ENCODE peak calls at places on chromosomes 12 and 14, in five cellular contexts. S is K562, K is H9, G is endothelial cell, P is bronchial epithelial cell. N is an unnamed sample.

GRCh38 chr12:131561891-131562684 is 148.8 kb upstream of the SFSWAP start:
- DNase-seq in S (no peak), K (no peak), G (no peak), P (no peak), N (no peak)

GRCh38 chr14:74706101-74706500 is 6.8 kb downstream of the AREL1 start:
- DNase-seq in S (no peak), K (no peak), G (no peak), P (no peak), N (no peak)

GRCh38 chr14:53946404-53947400 is 9.9 kb downstream of the BMP4 start:
- DNase-seq in S (no peak), K (peak), G (peak), P (no peak), N (no peak)

GRCh38 chr12:110688446-110689001 is 391 bp downstream of the HVCN1 start:
- DNase-seq in S (no peak), K (no peak), G (peak), P (no peak), N (no peak)

GRCh38 chr14:89369656-89370055 is 47.4 kb downstream of the FOXN3 start:
- DNase-seq in S (no peak), K (peak), G (no peak), P (no peak), N (no peak)

GRCh38 chr14:51081209-51081608 is 13.7 kb downstream of the TRIM9 start:
- DNase-seq in S (no peak), K (no peak), G (no peak), P (no peak), N (no peak)

GRCh38 chr14:75277796-75278421 is 719 bp upstream of the FOS start:
- DNase-seq in S (no peak), K (no peak), G (no peak), P (peak), N (no peak)

GRCh38 chr14:53847057-53847456 is 109.6 kb downstream of the BMP4 start:
- DNase-seq in S (no peak), K (no peak), G (no peak), P (no peak), N (no peak)

GRCh38 chr12:98060421-98060820 is 455.0 kb upstream of the TMPO start:
- DNase-seq in S (no peak), K (no peak), G (no peak), P (no peak), N (no peak)

GRCh38 chr12:99455350-99456037 is 192.1 kb upstream of the GARIN6 start:
- DNase-seq in S (no peak), K (peak), G (no peak), P (peak), N (no peak)

GRCh38 chr12:54719691-54720090 is 71.5 kb upstream of the DCD start:
- DNase-seq in S (no peak), K (no peak), G (no peak), P (no peak), N (no peak)

GRCh38 chr12:41288188-41288811 is 100.2 kb downstream of the PDZRN4 start:
- DNase-seq in S (no peak), K (no peak), G (no peak), P (no peak), N (no peak)

GRCh38 chr14:79062226-79062625 is 892.1 kb downstream of the NRXN3 start:
- DNase-seq in S (no peak), K (no peak), G (no peak), P (no peak), N (no peak)

GRCh38 chr14:55764784-55765183 is 184.8 kb downstream of the KTN1 start:
- DNase-seq in S (no peak), K (no peak), G (no peak), P (no peak), N (no peak)

GRCh38 chr14:55766071-55766470 is 186.1 kb downstream of the KTN1 start:
- DNase-seq in S (no peak), K (no peak), G (no peak), P (no peak), N (no peak)

GRCh38 chr14:55762595-55763232 is 182.7 kb downstream of the KTN1 start:
- DNase-seq in S (no peak), K (no peak), G (no peak), P (no peak), N (no peak)

GRCh38 chr14:55771242-55772025 is 191.4 kb downstream of the KTN1 start:
- DNase-seq in S (no peak), K (no peak), G (no peak), P (no peak), N (no peak)

DNA sequence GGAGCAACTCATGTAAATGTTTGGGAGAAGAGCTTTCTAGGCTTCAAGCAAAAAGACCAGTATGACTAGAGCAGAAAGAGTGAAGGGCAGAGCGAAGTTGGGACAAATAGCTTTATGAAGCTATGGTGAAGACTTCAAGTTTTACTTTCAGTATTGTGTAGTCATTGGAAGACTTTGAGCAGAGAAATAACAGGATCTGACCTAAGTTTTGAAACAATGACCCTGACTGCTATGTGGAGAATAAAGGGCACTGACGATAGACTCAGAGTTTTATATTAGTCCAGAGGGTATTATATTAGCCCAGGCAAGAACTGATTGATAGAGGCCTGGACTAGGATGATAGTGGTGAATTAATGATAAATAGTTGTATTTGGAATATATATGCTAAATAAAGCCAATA is 187.3 kb downstream of the KTN1 start:
- DNase-seq in S (no peak), K (no peak), G (no peak), P (no peak), N (no peak)
- TF ChIP-seq CTCF in S (no peak), K (no peak), G (no peak), P (no peak), N (no peak)

GRCh38 chr12:95963104-95963503 is 20.0 kb downstream of the AMDHD1 start:
- DNase-seq in S (no peak), K (no peak), G (no peak), P (no peak), N (no peak)
- TF ChIP-seq CTCF in S (no peak), K (peak), G (no peak), P (no peak), N (no peak)

GRCh38 chr12:53500776-53501614 is at the start of gene TARBP2:
- DNase-seq in S (peak), K (peak), G (peak), P (peak), N (peak)
- TF ChIP-seq CTCF in S (no peak), K (no peak), G (no peak), P (no peak), N (no peak)

GRCh38 chr12:78293039-78293686 is 462.5 kb downstream of the NAV3 start:
- DNase-seq in S (no peak), K (no peak), G (no peak), P (peak), N (no peak)

DNA sequence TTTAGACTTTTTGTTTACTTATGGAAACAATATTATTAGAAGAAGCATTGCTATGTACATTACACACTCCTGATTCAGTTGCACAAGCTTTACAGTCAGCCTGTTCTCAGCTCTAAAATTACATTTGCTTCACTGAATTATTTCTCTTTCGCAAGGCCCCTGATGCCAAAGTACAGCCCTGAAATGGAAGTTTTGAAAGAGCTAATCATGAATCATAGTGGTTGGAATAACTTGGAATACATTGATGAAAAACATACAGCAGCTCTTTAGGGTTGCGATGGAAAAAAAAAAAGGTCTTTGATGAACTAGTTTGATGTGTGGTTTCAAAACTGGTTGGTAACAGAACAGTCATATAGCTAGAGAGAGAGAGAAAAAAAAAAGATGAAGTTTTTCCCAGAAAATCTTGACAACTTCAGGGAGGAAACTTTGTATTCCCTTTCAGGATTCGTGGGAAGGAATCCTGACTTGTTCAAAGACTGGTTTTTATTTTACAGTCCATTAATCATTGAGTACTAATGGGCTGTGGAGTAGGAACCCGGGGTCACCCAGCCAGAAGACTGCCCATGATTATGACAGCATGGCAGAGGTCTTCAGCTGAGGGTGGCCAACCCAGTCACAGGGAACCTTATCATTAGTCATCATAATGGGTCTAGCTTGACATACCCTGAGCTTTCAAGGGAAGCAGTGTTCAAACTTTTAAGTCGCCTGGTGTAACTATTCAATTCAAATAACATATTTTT is 460.1 kb downstream of the NAV3 start:
- DNase-seq in S (no peak), K (no peak), G (no peak), P (peak), N (no peak)
- TF ChIP-seq CTCF in S (no peak), K (no peak), G (no peak), P (no peak), N (no peak)

DNA sequence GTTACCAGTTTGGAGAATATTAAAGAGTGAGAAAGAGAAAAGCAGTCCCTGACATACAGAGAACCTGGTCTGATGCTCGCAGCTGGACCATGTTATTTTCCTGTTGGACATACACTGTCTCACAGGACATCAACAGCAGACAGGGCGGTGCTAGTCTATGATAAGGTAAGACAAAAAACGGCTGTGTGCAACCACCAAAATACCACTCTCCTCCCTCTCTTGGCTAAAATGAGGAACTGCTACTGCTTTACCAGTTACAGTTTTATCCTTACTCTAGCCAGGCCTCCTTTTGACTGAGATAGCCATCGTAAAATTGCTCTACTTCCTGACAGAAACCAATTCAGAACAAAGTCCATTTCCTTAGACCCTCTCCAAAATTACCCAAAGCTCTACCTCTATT is 47.0 kb upstream of the ERGIC2 start:
- DNase-seq in S (peak), K (no peak), G (no peak), P (no peak), N (no peak)
- TF ChIP-seq CTCF in S (peak), K (peak), G (peak), P (peak), N (no peak)

GRCh38 chr12:51417826-51418225 is 6.8 kb upstream of the SLC4A8 start:
- DNase-seq in S (no peak), K (no peak), G (no peak), P (no peak), N (no peak)

GRCh38 chr12:51424094-51424661 is 453 bp upstream of the SLC4A8 start:
- DNase-seq in S (no peak), K (no peak), G (no peak), P (no peak), N (no peak)

GRCh38 chr12:51415931-51416330 is 8.7 kb upstream of the SLC4A8 start:
- DNase-seq in S (no peak), K (no peak), G (no peak), P (peak), N (no peak)

GRCh38 chr12:51421266-51421884 is 3.3 kb upstream of the SLC4A8 start:
- DNase-seq in S (peak), K (peak), G (peak), P (peak), N (peak)

DNA sequence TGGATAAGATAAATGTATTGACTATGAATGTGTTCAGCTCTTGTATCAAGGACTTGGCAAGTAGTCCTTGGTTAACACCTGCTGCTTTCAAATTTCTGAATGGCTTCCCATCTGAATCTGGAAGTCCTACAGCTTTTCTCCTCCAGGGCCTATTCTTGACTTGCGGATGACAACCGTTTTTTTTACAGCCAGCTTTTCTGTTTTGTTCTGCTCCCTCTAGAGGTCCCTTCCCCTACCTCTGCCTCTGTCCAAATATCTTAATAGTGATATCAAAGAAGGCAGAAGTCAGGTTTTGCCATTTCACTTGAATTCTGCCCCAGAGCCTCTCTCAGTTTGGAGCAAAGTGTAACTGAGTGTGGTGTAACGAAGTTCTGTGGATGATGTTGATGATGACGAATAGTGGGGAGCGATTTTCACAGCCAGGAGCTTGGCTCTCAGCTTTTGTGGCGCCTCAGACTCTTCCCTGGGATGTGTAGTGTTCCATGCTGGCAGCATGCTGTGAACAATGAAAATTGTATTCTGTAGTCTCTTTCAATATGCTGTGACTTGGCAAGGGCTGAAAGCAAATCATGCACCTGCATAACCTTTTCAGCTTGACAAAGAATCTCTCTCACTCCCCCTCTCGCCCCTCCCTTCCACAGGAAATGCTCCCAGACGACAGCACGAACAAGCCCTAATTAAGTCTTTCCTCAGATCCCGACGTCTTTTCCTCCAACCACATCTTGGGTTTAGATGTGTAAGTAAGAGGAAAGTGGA is 5.0 kb upstream of the SLC4A8 start:
- DNase-seq in S (peak), K (peak), G (no peak), P (peak), N (no peak)
- TF ChIP-seq CTCF in S (peak), K (peak), G (no peak), P (no peak), N (no peak)

N was measured in D721Med.